ENCODE peak calls at places on chromosome 19, in eight cellular contexts. Z is Panc1, C is adrenal gland, U is ascending aorta, P is left lobe of liver, J is EL, W is GM12865, F is left ventricle myocardium inferior. V is an unnamed sample.

GRCh38 chr19:5137571-5138124 is 168.7 kb downstream of the KDM4B start:
- DNase-seq in Z (no peak), C (no peak), U (no peak), P (no peak), J (no peak), W (no peak), F (no peak), V (no peak)

GRCh38 chr19:51547397-51548212 is 16.1 kb upstream of the SIGLEC6 start:
- DNase-seq in Z (no peak), C (no peak), U (no peak), P (no peak), J (no peak), W (no peak), F (no peak), V (no peak)

GRCh38 chr19:7348587-7349230 is at the start of gene ARHGEF18:
- DNase-seq in Z (no peak), C (no peak), U (peak), P (no peak), J (no peak), W (peak), F (peak), V (no peak)

GRCh38 chr19:8526345-8527062 is 12.5 kb upstream of the ZNF414 start:
- DNase-seq in Z (no peak), C (peak), U (peak), P (peak), J (peak), W (peak), F (peak), V (peak)

GRCh38 chr19:47541507-47541906 is 26.6 kb upstream of the NAPA start:
- DNase-seq in Z (no peak), C (no peak), U (no peak), P (no peak), J (no peak), W (no peak), F (no peak), V (no peak)

GRCh38 chr19:7386308-7386707 is 37.6 kb downstream of the ARHGEF18 start:
- DNase-seq in Z (no peak), C (peak), U (no peak), P (no peak), J (no peak), W (peak), F (no peak), V (no peak)

GRCh38 chr19:45424191-45425058 is 708 bp upstream of the ERCC1 start:
- DNase-seq in Z (no peak), C (peak), U (peak), P (peak), J (peak), W (peak), F (peak), V (peak)

GRCh38 chr19:55082023-55082851 is 6.6 kb downstream of the EPS8L1 start:
- DNase-seq in Z (no peak), C (peak), U (no peak), P (no peak), J (peak), W (peak), F (no peak), V (no peak)

GRCh38 chr19:10686661-10687517 is 14.3 kb upstream of the QTRT1 start:
- DNase-seq in Z (no peak), C (peak), U (no peak), P (no peak), J (no peak), W (no peak), F (peak), V (no peak)

GRCh38 chr19:5646703-5647102 is 23.8 kb downstream of the SAFB start:
- DNase-seq in Z (no peak), C (no peak), U (no peak), P (no peak), J (no peak), W (no peak), F (no peak), V (no peak)

GRCh38 chr19:16066611-16067104 is 9.6 kb upstream of the TPM4 start:
- DNase-seq in Z (no peak), C (no peak), U (no peak), P (no peak), J (peak), W (peak), F (no peak), V (no peak)

GRCh38 chr19:6736917-6737283 is 480 bp downstream of the GPR108 start:
- DNase-seq in Z (no peak), C (peak), U (no peak), P (no peak), J (no peak), W (no peak), F (no peak), V (no peak)

GRCh38 chr19:3656073-3656746 is 29.6 kb upstream of the CACTIN start:
- DNase-seq in Z (no peak), C (no peak), U (no peak), P (no peak), J (peak), W (no peak), F (no peak), V (peak)